ENCODE peak calls at places on chromosomes 16 and 17, in seven cellular contexts. B is stomach, K is sigmoid colon, Z is A549, N is tibial nerve, O is esophagus muscularis mucosa, L is ovary. H is an unnamed sample.
A peak's percentile ranks its signal among the peaks of the same experiment; 100 is the strongest.

GRCh38 chr17:67753026-67753425 is 35.3 kb downstream of the NOL11 start:
- DNase-seq in B (no peak), K (no peak), Z (no peak), N (no peak), O (no peak), L (no peak), H (no peak)

GRCh38 chr17:6641374-6641818 is 536 bp downstream of the TXNDC17 start:
- DNase-seq in B (no peak), K (no peak), Z (no peak), N (no peak), O (no peak), L (no peak), H (no peak)

GRCh38 chr17:55437165-55437605 is 15.6 kb upstream of the MMD start:
- DNase-seq in B (no peak), K (no peak), Z (no peak), N (no peak), O (no peak), L (no peak), H (no peak)

GRCh38 chr16:81586421-81586820 is 141.8 kb downstream of the CMIP start:
- DNase-seq in B (no peak), K (no peak), Z (no peak), N (no peak), O (no peak), L (no peak), H (no peak)

GRCh38 chr17:17523001-17523713 is 27.0 kb upstream of the RASD1 start:
- DNase-seq in B (peak; percentile 89), K (no peak), Z (no peak), N (no peak), O (no peak), L (no peak), H (no peak)

GRCh38 chr16:60922920-60923319 is 1113.3 kb downstream of the CDH8 start:
- DNase-seq in B (no peak), K (no peak), Z (no peak), N (no peak), O (no peak), L (no peak), H (no peak)

GRCh38 chr16:63789603-63790002 is 1332.3 kb downstream of the CDH11 start:
- DNase-seq in B (no peak), K (no peak), Z (peak; percentile 11), N (no peak), O (no peak), L (no peak), H (no peak)

GRCh38 chr17:10661377-10661906 is 4.3 kb upstream of the MYH3 start:
- DNase-seq in B (no peak), K (no peak), Z (no peak), N (no peak), O (no peak), L (no peak), H (no peak)

GRCh38 chr17:64777413-64778101 is 115.5 kb upstream of the SMURF2 start:
- DNase-seq in B (no peak), K (peak; percentile 77), Z (no peak), N (no peak), O (no peak), L (no peak), H (peak; percentile 54)

GRCh38 chr16:3954411-3954921 is 74.0 kb upstream of the CREBBP start:
- DNase-seq in B (no peak), K (peak; percentile 59), Z (no peak), N (peak; percentile 53), O (no peak), L (no peak), H (no peak)

GRCh38 chr17:79510071-79510470 is 100.8 kb downstream of the RBFOX3 start:
- DNase-seq in B (no peak), K (no peak), Z (no peak), N (no peak), O (no peak), L (no peak), H (no peak)

GRCh38 chr16:84367297-84367680 is 1.0 kb upstream of the ATP2C2 start:
- DNase-seq in B (peak; percentile 40), K (no peak), Z (no peak), N (no peak), O (no peak), L (no peak), H (peak; percentile 69)

GRCh38 chr17:34840758-34841157 is 120.5 kb downstream of the CCT6B start:
- DNase-seq in B (no peak), K (no peak), Z (no peak), N (no peak), O (no peak), L (no peak), H (no peak)

GRCh38 chr17:32772453-32773025 is 104.4 kb downstream of the MYO1D start:
- DNase-seq in B (no peak), K (no peak), Z (no peak), N (no peak), O (no peak), L (no peak), H (no peak)

GRCh38 chr17:35448214-35448898 is at the start of gene SLFN13:
- DNase-seq in B (peak; percentile 87), K (peak; percentile 90), Z (peak; percentile 88), N (peak; percentile 39), O (no peak), L (peak; percentile 64), H (peak; percentile 82)

GRCh38 chr17:78883533-78884131 is 19.4 kb downstream of the CEP295NL start:
- DNase-seq in B (peak; percentile 56), K (peak; percentile 95), Z (peak; percentile 86), N (peak; percentile 86), O (peak; percentile 96), L (peak; percentile 84), H (peak; percentile 58)

GRCh38 chr16:51877686-51878085 is 669.3 kb downstream of the TOX3 start:
- DNase-seq in B (no peak), K (no peak), Z (no peak), N (no peak), O (no peak), L (no peak), H (no peak)

GRCh38 chr17:41707803-41708669 is 4.1 kb upstream of the GAST start:
- DNase-seq in B (no peak), K (no peak), Z (no peak), N (no peak), O (no peak), L (no peak), H (no peak)

GRCh38 chr17:41705271-41705991 is 6.7 kb upstream of the GAST start:
- DNase-seq in B (no peak), K (no peak), Z (no peak), N (no peak), O (no peak), L (peak; percentile 71), H (no peak)

GRCh38 chr17:41711669-41712400 is at the start of gene GAST:
- DNase-seq in B (no peak), K (no peak), Z (no peak), N (no peak), O (no peak), L (no peak), H (no peak)

GRCh38 chr17:41710472-41711090 is 1.6 kb upstream of the GAST start:
- DNase-seq in B (no peak), K (no peak), Z (peak; percentile 62), N (no peak), O (no peak), L (no peak), H (no peak)
- TF ChIP-seq EP300 in B (no peak), K (no peak), Z (no peak), N (no peak), O (no peak), L (no peak), H (no peak)

DNA sequence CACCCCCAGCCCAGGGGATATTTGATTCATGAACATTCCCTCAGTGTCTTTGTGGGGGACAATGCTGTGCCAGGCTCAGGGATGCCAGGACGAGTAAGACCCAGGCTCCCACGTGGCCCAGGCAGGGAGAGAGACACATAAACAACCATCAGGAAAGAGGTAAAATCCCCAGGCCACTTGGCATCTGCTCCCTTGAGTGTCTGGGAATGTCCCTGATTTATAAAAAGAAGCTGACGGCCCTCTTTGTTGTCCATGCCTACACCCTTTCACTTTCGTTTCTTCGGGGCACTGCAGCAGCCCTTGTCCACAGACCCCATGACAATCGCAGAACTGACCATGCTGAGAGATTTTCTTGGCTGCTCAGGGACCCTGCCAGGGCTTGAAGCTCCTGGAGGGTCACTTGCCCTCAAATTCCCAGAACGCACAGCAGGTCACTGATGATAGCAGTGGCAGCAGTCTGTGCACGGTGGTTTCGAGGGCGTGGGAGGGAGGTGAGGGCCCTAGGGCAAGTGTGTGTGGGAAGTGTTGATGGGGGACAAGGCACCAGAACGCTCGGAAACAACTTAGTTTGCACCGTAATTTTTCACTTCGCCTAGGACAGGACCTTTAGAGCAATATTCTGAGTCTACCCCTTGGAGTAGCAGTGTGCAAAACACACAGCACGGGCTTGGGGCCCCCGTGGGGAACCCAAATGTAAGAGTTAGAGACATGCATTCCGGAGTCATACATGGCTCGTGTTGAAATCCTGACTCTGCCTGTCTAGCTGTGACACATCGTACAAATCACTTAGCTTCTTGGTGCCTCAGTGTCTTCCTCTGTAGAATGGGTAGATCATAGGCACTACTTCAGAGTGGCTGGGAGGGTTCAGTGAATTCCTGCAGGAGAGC is 4.7 kb downstream of the NOD2 start:
- DNase-seq in B (peak; percentile 40), K (no peak), Z (no peak), N (no peak), O (no peak), L (peak; percentile 40), H (peak; percentile 40)
- H3K4me3 ChIP-seq in B (peak overlapping the region; percentile 38), K (peak overlapping the region; percentile 37), Z (no peak overlapping the region), N (peak overlapping the region; percentile 47), O (peak overlapping the region; percentile 47), L (peak overlapping the region; percentile 15), H (peak overlapping the region; percentile 4)

GRCh38 chr17:59851431-59852375 is 41.0 kb downstream of the TUBD1 start:
- DNase-seq in B (peak; percentile 47), K (peak; percentile 95), Z (peak; percentile 90), N (peak; percentile 49), O (no peak), L (peak; percentile 69), H (peak; percentile 70)
- TF ChIP-seq POLR2A in B (no peak), K (no peak), Z (no peak), N (no peak), O (peak; percentile 2), L (peak; percentile 21), H (peak; percentile 13)

GRCh38 chr17:81541123-81541522 is 11.0 kb downstream of the FAAP100 start:
- DNase-seq in B (no peak), K (no peak), Z (no peak), N (no peak), O (no peak), L (no peak), H (no peak)
- TF ChIP-seq EP300 in B (no peak), K (no peak), Z (no peak), N (no peak), O (no peak), L (no peak), H (no peak)

GRCh38 chr16:88424536-88425230 is 28.4 kb upstream of the ZFPM1 start:
- DNase-seq in B (no peak), K (no peak), Z (no peak), N (no peak), O (no peak), L (no peak), H (no peak)
- H3K4me3 ChIP-seq in B (no peak overlapping the region), K (no peak overlapping the region), Z (no peak overlapping the region), N (no peak overlapping the region), O (no peak overlapping the region), L (no peak overlapping the region), H (no peak overlapping the region)

GRCh38 chr17:82228278-82228841 is 482 bp upstream of the SLC16A3 start:
- DNase-seq in B (peak; percentile 72), K (peak; percentile 80), Z (no peak), N (no peak), O (no peak), L (peak; percentile 46), H (peak; percentile 80)
- TF ChIP-seq POLR2A in B (no peak), K (no peak), Z (no peak), N (no peak), O (no peak), L (no peak), H (peak; percentile 84)